ENCODE peak calls at places on chromosome 2, in five cellular contexts. Q, S, U, K and N are unnamed samples.

GRCh38 chr2:168545439-168546082 is 89.5 kb downstream of the CERS6 start:
- DNase-seq in Q (no peak), S (peak; percentile 96), U (no peak), K (peak; percentile 84), N (no peak)

GRCh38 chr2:232931636-232932035 is 61.6 kb downstream of the SNORC start:
- DNase-seq in Q (no peak), S (no peak), U (no peak), K (no peak), N (no peak)

GRCh38 chr2:106193491-106193976 is 567 bp downstream of the UXS1 start:
- DNase-seq in Q (no peak), S (no peak), U (peak; percentile 44), K (peak; percentile 29), N (no peak)

GRCh38 chr2:189179607-189179979 is at the start of gene COL5A2:
- DNase-seq in Q (peak; percentile 89), S (peak; percentile 93), U (peak; percentile 52), K (no peak), N (no peak)

GRCh38 chr2:33412920-33413319 is 63.5 kb upstream of the RASGRP3 start:
- DNase-seq in Q (no peak), S (peak; percentile 60), U (no peak), K (peak; percentile 55), N (no peak)

GRCh38 chr2:9347411-9347853 is 75.9 kb downstream of the ITGB1BP1 start:
- DNase-seq in Q (peak; percentile 75), S (no peak), U (no peak), K (no peak), N (no peak)

GRCh38 chr2:74532222-74532621 is 2.5 kb downstream of the HTRA2 start:
- DNase-seq in Q (no peak), S (no peak), U (no peak), K (peak; percentile 48), N (no peak)

GRCh38 chr2:70111752-70112591 is 24.7 kb downstream of the PCBP1 start:
- DNase-seq in Q (no peak), S (peak; percentile 72), U (no peak), K (no peak), N (no peak)

GRCh38 chr2:217593732-217594131 is 409.1 kb downstream of the TNS1 start:
- DNase-seq in Q (no peak), S (no peak), U (no peak), K (no peak), N (no peak)

GRCh38 chr2:26068602-26069298 is 34.9 kb downstream of the RAB10 start:
- DNase-seq in Q (peak; percentile 43), S (peak; percentile 91), U (no peak), K (peak; percentile 77), N (no peak)

GRCh38 chr2:218301176-218301819 is 9.0 kb upstream of the TMBIM1 start:
- DNase-seq in Q (peak; percentile 54), S (peak; percentile 54), U (peak; percentile 91), K (peak; percentile 90), N (no peak)

GRCh38 chr2:37784759-37785149 is 113.3 kb upstream of the CDC42EP3 start:
- DNase-seq in Q (no peak), S (no peak), U (no peak), K (no peak), N (no peak)

GRCh38 chr2:25673170-25674002 is at the start of gene DTNB:
- DNase-seq in Q (no peak), S (peak; percentile 27), U (peak; percentile 82), K (peak; percentile 80), N (peak; percentile 70)

GRCh38 chr2:37287966-37288365 is 36.7 kb downstream of the PRKD3 start:
- DNase-seq in Q (no peak), S (no peak), U (no peak), K (peak; percentile 47), N (no peak)

GRCh38 chr2:186129767-186130581 is 356.1 kb upstream of the ZC3H15 start:
- DNase-seq in Q (no peak), S (peak; percentile 86), U (no peak), K (peak; percentile 59), N (no peak)

GRCh38 chr2:8388779-8389178 is 293.1 kb upstream of the ID2 start:
- DNase-seq in Q (no peak), S (no peak), U (no peak), K (no peak), N (no peak)

GRCh38 chr2:109348645-109349554 is 219.9 kb downstream of the SH3RF3 start:
- DNase-seq in Q (no peak), S (no peak), U (no peak), K (no peak), N (no peak)

GRCh38 chr2:145006957-145007672 is 487.2 kb upstream of the ZEB2 start:
- DNase-seq in Q (peak; percentile 71), S (peak; percentile 99), U (no peak), K (peak; percentile 97), N (no peak)

GRCh38 chr2:119158563-119159347 is at the start of gene C1QL2:
- DNase-seq in Q (no peak), S (no peak), U (peak; percentile 37), K (no peak), N (no peak)

GRCh38 chr2:25253153-25253617 is 84.8 kb upstream of the POMC start:
- DNase-seq in Q (no peak), S (no peak), U (no peak), K (no peak), N (no peak)

GRCh38 chr2:216619411-216620393 is 13.5 kb upstream of the IGFBP2 start:
- DNase-seq in Q (no peak), S (no peak), U (no peak), K (peak; percentile 48), N (no peak)

DNA sequence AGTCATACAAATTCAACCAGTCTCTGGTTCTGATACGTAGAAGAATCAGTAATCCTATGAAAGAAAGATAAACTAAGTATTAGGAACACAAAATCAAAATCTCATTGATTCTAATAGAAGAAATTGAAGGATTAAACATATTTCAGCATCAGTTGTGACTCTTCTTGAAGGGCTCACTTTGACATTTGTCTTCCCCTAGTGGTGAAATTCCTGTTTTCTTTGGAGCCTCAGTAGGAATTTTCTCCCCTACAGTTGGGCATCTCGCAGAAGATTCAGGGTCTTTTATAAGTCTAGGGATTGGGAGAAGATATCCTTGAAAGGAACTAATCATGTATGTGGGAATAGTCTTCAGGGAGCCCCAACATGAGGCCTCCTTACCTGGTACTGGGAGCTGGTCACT is 2.8 kb upstream of the CRYGB start:
- DNase-seq in Q (no peak), S (no peak), U (no peak), K (no peak), N (no peak)
- TF ChIP-seq CTCF in Q (no peak), S (peak; percentile 9), U (peak; percentile 16), K (no peak), N (no peak)

GRCh38 chr2:20190862-20191713 is 33.8 kb downstream of the SDC1 start:
- DNase-seq in Q (no peak), S (peak; percentile 26), U (peak; percentile 54), K (peak; percentile 61), N (no peak)
- TF ChIP-seq CTCF in Q (peak; percentile 23), S (peak; percentile 53), U (no peak), K (peak; percentile 39), N (peak; percentile 29)

GRCh38 chr2:12035956-12036639 is 289.7 kb downstream of the LPIN1 start:
- DNase-seq in Q (no peak), S (no peak), U (no peak), K (no peak), N (no peak)
- TF ChIP-seq CTCF in Q (no peak), S (no peak), U (no peak), K (no peak), N (no peak)

GRCh38 chr2:46056541-46056940 is 240.7 kb upstream of the EPAS1 start:
- DNase-seq in Q (no peak), S (no peak), U (no peak), K (no peak), N (no peak)
- TF ChIP-seq CTCF in Q (no peak), S (no peak), U (no peak), K (no peak), N (no peak)

DNA sequence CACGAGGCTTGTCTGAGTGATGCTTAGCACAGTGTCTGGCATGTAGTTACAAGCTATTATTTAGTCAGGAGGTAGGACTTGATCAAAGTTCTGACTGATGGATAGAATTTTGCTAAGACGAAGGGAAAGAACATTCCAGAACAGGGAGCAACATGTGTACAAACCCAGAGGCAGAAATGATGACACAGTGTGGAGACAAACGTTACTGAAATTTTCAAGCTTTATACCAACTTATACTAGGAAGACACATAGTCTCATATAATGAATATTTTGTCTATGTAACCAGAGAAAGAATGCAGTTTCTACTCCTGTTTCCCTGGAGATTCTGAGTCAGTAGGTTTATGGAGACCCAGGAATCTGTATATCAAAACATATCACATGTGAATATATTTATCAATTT is 123.4 kb downstream of the FAM124B start:
- DNase-seq in Q (no peak), S (no peak), U (no peak), K (no peak), N (no peak)
- TF ChIP-seq CTCF in Q (no peak), S (no peak), U (no peak), K (no peak), N (no peak)

GRCh38 chr2:64699712-64700111 is 46.0 kb upstream of the SERTAD2 start:
- DNase-seq in Q (no peak), S (no peak), U (no peak), K (no peak), N (no peak)
- TF ChIP-seq CTCF in Q (no peak), S (no peak), U (no peak), K (no peak), N (no peak)